ENCODE peak calls at places on chromosomes 3 and 15, in four cellular contexts. O is activated T-helper 1 cell treated with anti-CD3 and anti-CD28 coated beads, Interleukin-2, amount 50 U/mL, for 16 hours; B is MCF 10A; V is ELR. Q is an unnamed sample.

GRCh38 chr3:54527953-54528352 is 399.9 kb downstream of the LRTM1 start:
- DNase-seq in O (no peak), B (peak), V (no peak), Q (no peak)

GRCh38 chr15:52351206-52351907 is 55.8 kb upstream of the MYO5C start:
- DNase-seq in O (no peak), B (no peak), V (no peak), Q (no peak)

GRCh38 chr3:32037932-32038271 is 56.4 kb downstream of the ZNF860 start:
- DNase-seq in O (no peak), B (no peak), V (no peak), Q (no peak)

GRCh38 chr15:31098953-31099740 is 2.4 kb downstream of the TRPM1 start:
- DNase-seq in O (no peak), B (no peak), V (peak), Q (no peak)

GRCh38 chr15:92377083-92377789 is 16.4 kb upstream of the ST8SIA2 start:
- DNase-seq in O (no peak), B (peak), V (no peak), Q (no peak)

GRCh38 chr15:48432688-48433087 is 101.5 kb downstream of the DUT start:
- DNase-seq in O (no peak), B (no peak), V (peak), Q (no peak)

GRCh38 chr15:68301300-68301699 is 23.8 kb downstream of the FEM1B start:
- DNase-seq in O (no peak), B (no peak), V (no peak), Q (no peak)

GRCh38 chr3:113606539-113607218 is 74.3 kb downstream of the SIDT1 start:
- DNase-seq in O (no peak), B (no peak), V (no peak), Q (no peak)

GRCh38 chr3:184167786-184168185 is 6.9 kb upstream of the AP2M1 start:
- DNase-seq in O (no peak), B (no peak), V (no peak), Q (no peak)

GRCh38 chr3:175082631-175083030 is 223.5 kb downstream of the NAALADL2 start:
- DNase-seq in O (no peak), B (no peak), V (no peak), Q (no peak)

GRCh38 chr3:58520403-58520784 is 16.6 kb downstream of the ACOX2 start:
- DNase-seq in O (no peak), B (no peak), V (no peak), Q (no peak)

GRCh38 chr15:26901036-26901435 is 34.2 kb downstream of the GABRA5 start:
- DNase-seq in O (no peak), B (no peak), V (no peak), Q (no peak)

GRCh38 chr3:181691951-181692849 is 19.5 kb upstream of the SOX2 start:
- DNase-seq in O (no peak), B (no peak), V (no peak), Q (no peak)

GRCh38 chr15:80247320-80247719 is 4.7 kb downstream of the CTXND1 start:
- DNase-seq in O (no peak), B (no peak), V (no peak), Q (no peak)

GRCh38 chr3:27358372-27358771 is 10.8 kb downstream of the NEK10 start:
- DNase-seq in O (no peak), B (no peak), V (no peak), Q (no peak)

GRCh38 chr3:52053307-52054304 is 2.8 kb downstream of the DUSP7 start:
- DNase-seq in O (no peak), B (peak), V (peak), Q (peak)

GRCh38 chr3:112327371-112327951 is 5.5 kb upstream of the CD200 start:
- DNase-seq in O (no peak), B (peak), V (peak), Q (peak)

GRCh38 chr3:107833046-107833445 is 257.8 kb downstream of the CD47 start:
- DNase-seq in O (no peak), B (no peak), V (no peak), Q (no peak)

GRCh38 chr3:183583331-183584245 is 28.1 kb upstream of the KLHL6 start:
- DNase-seq in O (no peak), B (no peak), V (no peak), Q (no peak)

GRCh38 chr3:54547051-54547450 is 380.8 kb downstream of the LRTM1 start:
- DNase-seq in O (no peak), B (no peak), V (no peak), Q (no peak)

GRCh38 chr3:63559884-63560283 is 92.6 kb upstream of the SNTN start:
- DNase-seq in O (no peak), B (peak), V (no peak), Q (no peak)

GRCh38 chr15:43376017-43376705 is 5.3 kb downstream of the TUBGCP4 start:
- DNase-seq in O (no peak), B (peak), V (peak), Q (peak)

GRCh38 chr3:191005790-191006189 is 143.3 kb upstream of the GMNC start:
- DNase-seq in O (no peak), B (no peak), V (no peak), Q (no peak)

GRCh38 chr3:158539414-158540014 is 31.5 kb upstream of the MLF1 start:
- DNase-seq in O (no peak), B (peak), V (peak), Q (peak)

GRCh38 chr3:71543371-71544016 is 40.0 kb downstream of the FOXP1 start:
- DNase-seq in O (no peak), B (no peak), V (no peak), Q (no peak)

GRCh38 chr3:111903067-111903511 is 44.0 kb downstream of the PHLDB2 start:
- DNase-seq in O (no peak), B (peak), V (peak), Q (peak)